ENCODE peak calls at places on chromosomes 7 and 10, in nine cellular contexts. I is A549, J is AG04450, P is psoas muscle, E is prostate gland, V is GM23248, Q is coronary artery, S is brain microvascular endothelial cell, Z is endodermal cell. K is an unnamed sample.

GRCh38 chr7:42350801-42351200 is 113.8 kb upstream of the GLI3 start:
- DNase-seq in I (no peak), S (no peak), J (no peak), Q (no peak), Z (no peak), E (no peak), V (peak), P (no peak), K (no peak)

GRCh38 chr10:108582387-108582786 is 1340.9 kb downstream of the XPNPEP1 start:
- DNase-seq in P (no peak), E (no peak), Z (no peak), I (no peak), V (peak), S (peak), J (no peak), Q (no peak), K (no peak)

GRCh38 chr7:87564290-87564963 is 36.3 kb downstream of the ABCB1 start:
- DNase-seq in Q (no peak), E (no peak), V (peak), J (no peak), I (peak), S (no peak), Z (peak), P (no peak), K (peak)

GRCh38 chr7:34991938-34992840 is 45.1 kb downstream of the DPY19L1 start:
- DNase-seq in I (no peak), V (peak), S (peak), E (no peak), P (no peak), Z (no peak), J (no peak), Q (no peak), K (no peak)

GRCh38 chr7:64879800-64880199 is 23.3 kb upstream of the ZNF273 start:
- DNase-seq in I (no peak), Z (peak), V (no peak), E (no peak), Q (no peak), J (no peak), S (no peak), P (no peak), K (no peak)

GRCh38 chr10:5442056-5442989 is 30.0 kb downstream of the NET1 start:
- DNase-seq in V (peak), P (no peak), Z (no peak), I (peak), Q (no peak), S (peak), E (peak), J (no peak), K (peak)

GRCh38 chr7:43318188-43318587 is 205.7 kb downstream of the HECW1 start:
- DNase-seq in I (no peak), E (no peak), S (no peak), Q (no peak), J (no peak), Z (no peak), V (peak), P (no peak), K (no peak)

GRCh38 chr10:8047452-8048280 is 6.8 kb upstream of the GATA3 start:
- DNase-seq in I (no peak), Z (peak), E (no peak), S (no peak), Q (no peak), V (no peak), P (no peak), J (no peak), K (peak)

GRCh38 chr10:5585517-5586222 is 60.9 kb downstream of the CALML3 start:
- DNase-seq in Q (no peak), V (peak), Z (no peak), J (no peak), P (no peak), I (no peak), S (no peak), E (no peak), K (no peak)

GRCh38 chr7:44524811-44525388 is 16.2 kb downstream of the NPC1L1 start:
- DNase-seq in S (no peak), Z (no peak), E (no peak), J (no peak), Q (no peak), I (no peak), V (no peak), P (no peak), K (no peak)

GRCh38 chr10:105950410-105950809 is 1214.1 kb downstream of the SORCS1 start:
- DNase-seq in Z (peak), V (peak), P (peak), Q (no peak), I (peak), J (no peak), E (peak), S (peak), K (peak)

GRCh38 chr10:116667484-116667883 is 46.7 kb downstream of the PNLIPRP2 start:
- DNase-seq in Q (no peak), J (no peak), P (no peak), S (no peak), V (no peak), I (no peak), E (no peak), Z (no peak), K (no peak)

GRCh38 chr7:67493386-67493785 is 496.8 kb downstream of the TYW1 start:
- DNase-seq in P (no peak), V (no peak), S (no peak), Q (no peak), Z (no peak), J (no peak), E (no peak), I (no peak), K (no peak)

GRCh38 chr10:110918633-110919348 is at the start of gene BBIP1:
- DNase-seq in P (peak), V (peak), Q (peak), I (peak), J (peak), E (no peak), Z (no peak), S (peak), K (no peak)

GRCh38 chr7:156898938-156899337 is 6.0 kb upstream of the LMBR1 start:
- DNase-seq in V (no peak), E (no peak), J (no peak), P (no peak), Z (no peak), Q (no peak), I (no peak), S (no peak), K (no peak)

GRCh38 chr7:31079126-31079918 is 27.2 kb downstream of the ADCYAP1R1 start:
- DNase-seq in V (no peak), J (no peak), Q (no peak), S (no peak), I (no peak), Z (peak), E (no peak), P (peak), K (no peak)

GRCh38 chr7:136555933-136556332 is 312.5 kb upstream of the CHRM2 start:
- DNase-seq in I (no peak), Z (no peak), P (no peak), J (no peak), S (no peak), V (no peak), E (no peak), Q (no peak), K (no peak)

GRCh38 chr7:130420943-130421578 is 19.8 kb downstream of the CEP41 start:
- DNase-seq in Q (no peak), P (no peak), I (no peak), S (no peak), Z (no peak), V (peak), E (no peak), J (no peak), K (no peak)

DNA sequence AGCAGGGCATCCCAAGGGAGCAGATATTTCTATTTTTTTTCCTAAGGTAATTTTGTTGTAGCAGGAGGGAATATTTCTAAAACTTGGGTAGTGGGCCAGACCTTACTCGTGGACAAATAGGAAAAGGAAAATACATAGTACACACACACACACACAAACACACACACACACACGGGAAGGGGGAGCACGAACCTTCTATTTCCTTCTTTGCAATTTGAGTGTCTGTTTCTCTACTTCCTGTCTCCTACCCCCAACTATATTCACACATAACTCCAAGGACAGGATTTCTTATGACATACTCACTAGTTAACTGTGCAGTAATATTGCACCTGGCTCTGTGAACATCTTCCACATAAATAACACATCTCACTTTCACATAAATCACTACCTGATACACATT is 4.4 kb downstream of the LDB1 start:
- DNase-seq in P (no peak), Q (no peak), V (peak), E (no peak), J (no peak), S (no peak), Z (no peak), I (no peak), K (no peak)
- H3K27ac ChIP-seq in P (peak), Q (peak), V (peak), E (peak), J (peak), S (no peak), Z (peak), I (peak), K (peak)

GRCh38 chr10:35398888-35399287 is 62.6 kb downstream of the CCNY start:
- DNase-seq in Q (no peak), E (no peak), P (no peak), Z (no peak), V (no peak), I (no peak), J (no peak), S (no peak), K (no peak)

GRCh38 chr10:35399414-35400009 is 63.2 kb downstream of the CCNY start:
- DNase-seq in Z (no peak), S (no peak), P (no peak), Q (no peak), V (no peak), E (no peak), J (no peak), I (no peak), K (no peak)

GRCh38 chr10:35396560-35397434 is 60.5 kb downstream of the CCNY start:
- DNase-seq in P (no peak), V (no peak), E (no peak), I (no peak), J (no peak), Z (peak), S (no peak), Q (no peak), K (no peak)

GRCh38 chr10:35397953-35398352 is 61.6 kb downstream of the CCNY start:
- DNase-seq in Q (no peak), I (no peak), P (no peak), Z (no peak), V (no peak), S (no peak), J (no peak), E (no peak), K (no peak)

DNA sequence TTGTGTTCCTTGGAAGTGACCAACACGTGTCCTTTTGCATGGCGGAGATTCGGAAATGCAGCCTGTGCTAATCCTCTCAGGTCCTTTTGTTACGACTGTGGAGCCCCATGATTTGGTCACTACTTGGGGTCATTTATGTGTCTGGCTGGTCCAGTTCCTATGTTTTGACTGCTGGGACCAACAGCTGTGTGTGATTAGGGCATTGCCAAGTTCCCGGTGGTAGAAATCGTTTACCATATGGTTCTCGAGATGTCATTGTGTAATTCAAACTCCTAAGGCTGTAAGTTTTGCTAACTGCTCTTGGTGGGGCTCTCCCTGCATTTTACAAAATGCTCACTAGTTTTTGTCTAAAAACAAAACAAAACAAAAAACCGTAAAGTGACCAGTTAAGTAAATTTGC is 62.0 kb downstream of the CCNY start:
- DNase-seq in S (no peak), J (no peak), V (peak), P (no peak), I (no peak), Z (no peak), Q (no peak), E (no peak), K (no peak)
- H3K27ac ChIP-seq in S (no peak), J (no peak), V (no peak), P (peak), I (no peak), Z (no peak), Q (peak), E (no peak), K (no peak)

GRCh38 chr10:77636967-77637473 is 588 bp downstream of the KCNMA1 start:
- DNase-seq in P (no peak), S (no peak), E (no peak), V (peak), J (no peak), Z (peak), I (no peak), Q (no peak), K (no peak)
- H3K27ac ChIP-seq in P (no peak), S (no peak), E (peak), V (no peak), J (no peak), Z (no peak), I (peak), Q (peak), K (no peak)

DNA sequence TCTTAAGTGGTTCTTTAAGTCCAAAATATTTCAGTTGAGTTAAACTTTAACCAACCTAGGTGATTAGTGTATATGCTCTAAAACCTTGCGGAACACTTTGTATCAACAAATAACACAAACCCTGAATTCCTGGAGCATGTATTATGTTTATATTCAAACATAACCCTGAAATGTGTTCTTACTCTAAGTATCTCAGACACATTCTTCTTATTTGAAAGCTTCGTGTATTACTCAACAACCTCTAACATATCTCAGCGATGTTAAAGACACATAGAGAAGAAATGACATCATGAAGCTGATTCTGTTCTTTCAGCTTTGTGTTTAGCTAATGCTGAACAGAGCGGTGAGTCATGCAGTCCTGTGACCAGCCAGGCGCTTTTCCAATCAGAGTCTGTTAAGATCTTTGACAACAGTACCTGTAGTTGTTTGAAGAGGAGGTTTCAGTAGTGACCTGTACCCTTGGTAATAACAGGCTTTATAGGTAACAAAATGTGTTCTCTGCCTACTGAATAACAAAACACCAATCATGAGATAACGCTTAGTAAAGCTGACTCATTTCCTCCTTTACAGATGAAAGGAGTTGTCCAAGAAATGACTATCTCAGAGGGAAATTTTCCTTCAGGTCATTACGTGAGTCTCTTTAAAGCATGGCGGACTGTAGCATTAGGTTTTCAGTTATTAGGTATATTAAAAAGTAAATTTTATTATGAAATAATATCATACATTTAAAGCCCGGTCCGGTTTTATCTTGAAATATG is 67.3 kb upstream of the KLF6 start:
- DNase-seq in Q (no peak), S (peak), V (peak), E (peak), Z (no peak), J (peak), P (peak), I (peak), K (peak)
- H3K27ac ChIP-seq in Q (peak), S (peak), V (peak), E (peak), Z (no peak), J (peak), P (peak), I (peak), K (no peak)